ENCODE peak calls at places on chromosomes 11 and 22, in four cellular contexts. One of them, this sample, is unnamed.

GRCh38 chr22:23058063-23058462 is 12.3 kb upstream of the GNAZ start:
- DNase-seq in HFFc6: no peak
- DNase-seq in fibroblast of mammary gland: no peak
- DNase-seq in midbrain: no peak
- DNase-seq in this sample: no peak

GRCh38 chr11:10314199-10315072 is 9.6 kb downstream of the ADM start:
- DNase-seq in HFFc6: no peak
- DNase-seq in fibroblast of mammary gland: peak; percentile 58
- DNase-seq in midbrain: peak; percentile 7
- DNase-seq in this sample: peak; percentile 42

GRCh38 chr11:1735271-1735670 is 15.1 kb downstream of the IFITM10 start:
- DNase-seq in HFFc6: no peak
- DNase-seq in fibroblast of mammary gland: no peak
- DNase-seq in midbrain: no peak
- DNase-seq in this sample: no peak

GRCh38 chr11:129408865-129409444 is 33.3 kb downstream of the BARX2 start:
- DNase-seq in HFFc6: no peak
- DNase-seq in fibroblast of mammary gland: no peak
- DNase-seq in midbrain: no peak
- DNase-seq in this sample: no peak

GRCh38 chr11:112538529-112538928 is 277.9 kb upstream of the PLET1 start:
- DNase-seq in HFFc6: no peak
- DNase-seq in fibroblast of mammary gland: no peak
- DNase-seq in midbrain: no peak
- DNase-seq in this sample: no peak

GRCh38 chr11:125183641-125184040 is 19.1 kb downstream of the PKNOX2 start:
- DNase-seq in HFFc6: no peak
- DNase-seq in fibroblast of mammary gland: no peak
- DNase-seq in midbrain: no peak
- DNase-seq in this sample: no peak

GRCh38 chr11:73951797-73952196 is 971 bp downstream of the DNAJB13 start:
- DNase-seq in HFFc6: no peak
- DNase-seq in fibroblast of mammary gland: no peak
- DNase-seq in midbrain: no peak
- DNase-seq in this sample: no peak

GRCh38 chr22:43506487-43506886 is 94.7 kb downstream of the MPPED1 start:
- DNase-seq in HFFc6: no peak
- DNase-seq in fibroblast of mammary gland: no peak
- DNase-seq in midbrain: no peak
- DNase-seq in this sample: no peak

GRCh38 chr11:64754919-64755662 is 4.7 kb downstream of the PYGM start:
- DNase-seq in HFFc6: no peak
- DNase-seq in fibroblast of mammary gland: no peak
- DNase-seq in midbrain: no peak
- DNase-seq in this sample: no peak

GRCh38 chr11:94504689-94505293 is 7.5 kb upstream of the C11orf97 start:
- DNase-seq in HFFc6: peak; percentile 58
- DNase-seq in fibroblast of mammary gland: peak; percentile 70
- DNase-seq in midbrain: peak; percentile 49
- DNase-seq in this sample: peak; percentile 45

GRCh38 chr11:47337229-47337924 is 15.1 kb downstream of the MYBPC3 start:
- DNase-seq in HFFc6: no peak
- DNase-seq in fibroblast of mammary gland: no peak
- DNase-seq in midbrain: no peak
- DNase-seq in this sample: no peak

GRCh38 chr11:102117472-102118113 is 7.3 kb downstream of the YAP1 start:
- DNase-seq in HFFc6: peak; percentile 23
- DNase-seq in fibroblast of mammary gland: no peak
- DNase-seq in midbrain: no peak
- DNase-seq in this sample: no peak

GRCh38 chr11:103529217-103529684 is 420.0 kb downstream of the DYNC2H1 start:
- DNase-seq in HFFc6: peak; percentile 90
- DNase-seq in fibroblast of mammary gland: peak; percentile 97
- DNase-seq in midbrain: no peak
- DNase-seq in this sample: no peak

GRCh38 chr11:112270551-112271180 is 10.0 kb upstream of the PLET1 start:
- DNase-seq in HFFc6: no peak
- DNase-seq in fibroblast of mammary gland: no peak
- DNase-seq in midbrain: no peak
- DNase-seq in this sample: no peak

This sample was measured in globus pallidus.